ENCODE peak calls at places on chromosomes 5 and 9, in six cellular contexts. C is ascending aorta, Y is OCI-LY7, W is neural progenitor cell, F is A549, K is ovary. Z is an unnamed sample.

GRCh38 chr9:120892748-120893584 is 16.0 kb upstream of the PHF19 start:
- DNase-seq in C (no peak), Y (peak), W (no peak), F (no peak), K (no peak), Z (peak)

GRCh38 chr5:87393331-87393730 is 19.4 kb downstream of the CCNH start:
- DNase-seq in C (no peak), Y (no peak), W (no peak), F (peak), K (no peak), Z (peak)

GRCh38 chr9:85142461-85143401 is 473.2 kb downstream of the NTRK2 start:
- DNase-seq in C (no peak), Y (peak), W (peak), F (peak), K (no peak), Z (peak)

GRCh38 chr9:131892162-131892707 is 152.4 kb upstream of the RAPGEF1 start:
- DNase-seq in C (no peak), Y (no peak), W (no peak), F (no peak), K (no peak), Z (no peak)

GRCh38 chr9:127074561-127075548 is 47.6 kb downstream of the ANGPTL2 start:
- DNase-seq in C (no peak), Y (peak), W (peak), F (no peak), K (no peak), Z (no peak)

GRCh38 chr5:95350631-95351030 is 40.5 kb upstream of the FAM81B start:
- DNase-seq in C (no peak), Y (no peak), W (no peak), F (no peak), K (no peak), Z (no peak)

GRCh38 chr9:34993502-34994428 is 4.2 kb downstream of the DNAJB5 start:
- DNase-seq in C (peak), Y (no peak), W (no peak), F (no peak), K (peak), Z (peak)

GRCh38 chr5:74402553-74402952 is 238.0 kb downstream of the ENC1 start:
- DNase-seq in C (no peak), Y (no peak), W (no peak), F (no peak), K (no peak), Z (peak)

GRCh38 chr9:124453586-124454191 is 3.4 kb downstream of the ADGRD2 start:
- DNase-seq in C (no peak), Y (no peak), W (peak), F (peak), K (no peak), Z (no peak)

GRCh38 chr5:144028644-144029043 is 141.8 kb downstream of the YIPF5 start:
- DNase-seq in C (no peak), Y (no peak), W (no peak), F (no peak), K (no peak), Z (peak)

GRCh38 chr5:108148715-108149139 is 233.2 kb downstream of the FBXL17 start:
- DNase-seq in C (no peak), Y (peak), W (peak), F (peak), K (no peak), Z (peak)

GRCh38 chr5:136018814-136019777 is 9.7 kb upstream of the TGFBI start:
- DNase-seq in C (no peak), Y (no peak), W (no peak), F (peak), K (no peak), Z (peak)

GRCh38 chr9:96513622-96514021 is 63.7 kb downstream of the HABP4 start:
- DNase-seq in C (no peak), Y (no peak), W (no peak), F (no peak), K (no peak), Z (peak)

GRCh38 chr5:107570805-107571531 is 99.8 kb downstream of the EFNA5 start:
- DNase-seq in C (no peak), Y (peak), W (peak), F (peak), K (no peak), Z (no peak)

GRCh38 chr9:91163441-91163772 is 198.3 kb downstream of the AUH start:
- DNase-seq in C (no peak), Y (no peak), W (no peak), F (no peak), K (no peak), Z (no peak)

GRCh38 chr5:15687401-15687800 is 187.4 kb downstream of the FBXL7 start:
- DNase-seq in C (no peak), Y (no peak), W (no peak), F (no peak), K (no peak), Z (no peak)

GRCh38 chr5:72063219-72063819 is 44.0 kb upstream of the MAP1B start:
- DNase-seq in C (no peak), Y (peak), W (peak), F (peak), K (no peak), Z (peak)

GRCh38 chr9:35831040-35831439 is 2.0 kb downstream of the TMEM8B start:
- DNase-seq in C (no peak), Y (no peak), W (no peak), F (no peak), K (no peak), Z (no peak)

GRCh38 chr9:77944556-77945261 is 86.9 kb downstream of the GNAQ start:
- DNase-seq in C (no peak), Y (no peak), W (peak), F (peak), K (no peak), Z (no peak)

GRCh38 chr9:32672478-32672877 is 37.0 kb upstream of the TAF1L start:
- DNase-seq in C (no peak), Y (no peak), W (no peak), F (peak), K (no peak), Z (peak)

GRCh38 chr9:135939351-135940265 is 21.6 kb downstream of the UBAC1 start:
- DNase-seq in C (no peak), Y (no peak), W (no peak), F (no peak), K (no peak), Z (no peak)

GRCh38 chr5:91098581-91098980 is 284.5 kb downstream of the ARRDC3 start:
- DNase-seq in C (no peak), Y (no peak), W (no peak), F (no peak), K (no peak), Z (peak)

GRCh38 chr9:92293075-92293354 is 482 bp downstream of the IARS1 start:
- DNase-seq in C (no peak), Y (peak), W (no peak), F (no peak), K (no peak), Z (no peak)

GRCh38 chr9:130454096-130454811 is 9.5 kb downstream of the ASS1 start:
- DNase-seq in C (no peak), Y (no peak), W (no peak), F (no peak), K (no peak), Z (no peak)

GRCh38 chr9:4680750-4681149 is 1.4 kb downstream of the CDC37L1 start:
- DNase-seq in C (no peak), Y (no peak), W (no peak), F (no peak), K (no peak), Z (peak)

GRCh38 chr9:124449381-124450151 is 685 bp upstream of the ADGRD2 start:
- DNase-seq in C (no peak), Y (no peak), W (no peak), F (peak), K (no peak), Z (no peak)

GRCh38 chr9:77417570-77417969 is 230.6 kb downstream of the GNA14 start:
- DNase-seq in C (no peak), Y (no peak), W (no peak), F (peak), K (no peak), Z (peak)

GRCh38 chr9:94801242-94801641 is 74.7 kb downstream of the AOPEP start:
- DNase-seq in C (no peak), Y (no peak), W (no peak), F (no peak), K (no peak), Z (peak)

GRCh38 chr9:33620738-33621439 is 96.8 kb downstream of the ANKRD18B start:
- DNase-seq in C (no peak), Y (no peak), W (no peak), F (peak), K (no peak), Z (peak)

GRCh38 chr5:160436017-160436416 is 14.4 kb downstream of the PTTG1 start:
- DNase-seq in C (no peak), Y (no peak), W (no peak), F (no peak), K (no peak), Z (no peak)

GRCh38 chr5:160434022-160434531 is 12.4 kb downstream of the PTTG1 start:
- DNase-seq in C (no peak), Y (peak), W (peak), F (no peak), K (no peak), Z (no peak)

GRCh38 chr5:160427607-160428006 is 6.0 kb downstream of the PTTG1 start:
- DNase-seq in C (no peak), Y (no peak), W (no peak), F (no peak), K (no peak), Z (no peak)

GRCh38 chr5:160432188-160432587 is 10.5 kb downstream of the PTTG1 start:
- DNase-seq in C (no peak), Y (peak), W (no peak), F (no peak), K (no peak), Z (no peak)

GRCh38 chr5:160432815-160433214 is 11.2 kb downstream of the PTTG1 start:
- DNase-seq in C (no peak), Y (no peak), W (no peak), F (no peak), K (no peak), Z (no peak)
- H3K27ac ChIP-seq in C (no peak), Y (no peak), W (no peak), F (no peak), K (no peak), Z (no peak)

GRCh38 chr9:69308217-69308931 is 16.6 kb upstream of the ENTREP1 start:
- DNase-seq in C (no peak), Y (no peak), W (no peak), F (no peak), K (no peak), Z (no peak)
- H3K27ac ChIP-seq in C (no peak), Y (no peak), W (peak), F (no peak), K (no peak), Z (no peak)

DNA sequence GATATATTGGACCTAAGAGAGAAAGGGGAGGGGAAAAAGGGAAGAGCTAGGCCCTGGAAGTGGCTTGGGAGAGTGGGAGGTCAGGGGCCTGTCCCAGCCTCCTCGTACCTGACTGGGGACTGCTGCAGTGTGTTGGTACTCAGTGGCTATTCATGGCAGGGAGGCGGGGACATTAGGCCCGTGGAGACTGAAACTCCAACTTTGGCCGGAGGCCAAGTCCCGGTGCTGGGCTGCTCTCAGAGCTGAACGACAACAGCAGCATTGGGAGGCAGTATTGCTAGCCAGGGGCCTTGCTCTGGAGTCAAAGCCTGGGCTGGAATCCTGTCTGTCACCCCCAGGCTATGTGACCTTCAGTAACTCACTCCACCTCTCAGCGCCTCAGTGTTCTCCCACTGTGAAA is 37.8 kb downstream of the NEURL1B start:
- DNase-seq in C (no peak), Y (no peak), W (no peak), F (no peak), K (no peak), Z (no peak)
- H3K27ac ChIP-seq in C (peak), Y (no peak), W (no peak), F (no peak), K (no peak), Z (no peak)

DNA sequence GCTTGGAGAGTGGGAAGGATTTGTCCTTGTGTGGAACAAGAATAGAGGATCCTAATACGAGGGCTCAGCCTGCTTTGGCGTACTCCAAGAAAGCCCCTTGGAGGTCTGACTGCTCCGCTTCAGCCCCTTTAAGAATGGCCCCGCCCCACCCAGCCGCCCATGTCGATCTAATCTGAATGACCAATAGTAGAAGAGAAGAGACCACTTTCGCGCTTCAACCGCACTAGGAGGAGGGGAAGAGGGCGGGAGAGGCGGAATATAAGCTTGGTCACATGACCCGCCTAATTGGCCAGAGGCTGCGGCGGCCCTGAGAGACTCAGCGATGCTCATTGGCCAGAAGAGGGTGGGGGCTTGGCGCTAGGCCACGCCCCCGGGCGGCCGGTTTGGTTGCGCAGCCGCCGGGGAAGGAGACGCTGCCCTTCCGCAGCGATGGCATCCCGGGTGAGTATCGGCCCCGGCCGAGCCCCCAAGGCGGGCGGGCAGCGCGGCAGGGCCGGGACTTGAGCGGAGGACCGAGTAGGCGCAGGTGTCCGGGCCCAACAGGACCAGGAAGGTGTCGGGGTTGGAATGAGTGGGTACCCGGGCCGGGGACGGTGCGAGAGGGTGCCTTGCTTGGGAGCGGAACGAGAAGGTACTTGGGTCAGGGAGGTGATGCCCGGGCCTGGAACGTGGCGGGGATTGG is at the start of gene MIGA2:
- DNase-seq in C (peak), Y (peak), W (peak), F (peak), K (peak), Z (peak)
- H3K27ac ChIP-seq in C (peak), Y (no peak), W (no peak), F (peak), K (peak), Z (peak)

GRCh38 chr5:113142186-113142585 is 165.6 kb downstream of the DCP2 start:
- DNase-seq in C (no peak), Y (no peak), W (no peak), F (no peak), K (no peak), Z (peak)

GRCh38 chr5:113140837-113141661 is 164.5 kb downstream of the DCP2 start:
- DNase-seq in C (no peak), Y (no peak), W (no peak), F (no peak), K (no peak), Z (peak)
- H3K27ac ChIP-seq in C (no peak), Y (no peak), W (no peak), F (no peak), K (no peak), Z (peak)

Z was measured in GM23248.